ENCODE peak calls at places on chromosomes 13 and 19, in nine cellular contexts. O, L, R, W, Y, U, D, X and G are unnamed samples.

GRCh38 chr13:24013189-24013588 is 115.9 kb upstream of the C1QTNF9B start:
- DNase-seq in O (no peak), L (no peak), R (no peak), W (no peak), Y (no peak), U (no peak), D (no peak), X (no peak), G (no peak)

GRCh38 chr19:29303035-29303706 is 90.2 kb upstream of the UQCRFS1 start:
- DNase-seq in O (no peak), L (no peak), R (no peak), W (no peak), Y (no peak), U (no peak), D (no peak), X (no peak), G (no peak)

GRCh38 chr13:99971576-99972189 is at the start of gene ZIC5:
- DNase-seq in O (no peak), L (no peak), R (no peak), W (no peak), Y (peak; percentile 80), U (peak; percentile 71), D (no peak), X (no peak), G (peak; percentile 36)

GRCh38 chr19:6728346-6728745 is 7.9 kb upstream of the C3 start:
- DNase-seq in O (no peak), L (no peak), R (no peak), W (peak; percentile 80), Y (no peak), U (no peak), D (no peak), X (no peak), G (no peak)

GRCh38 chr13:91592050-91593014 is 193.9 kb downstream of the GPC5 start:
- DNase-seq in O (no peak), L (no peak), R (no peak), W (no peak), Y (no peak), U (no peak), D (no peak), X (no peak), G (no peak)

GRCh38 chr13:52158629-52159158 is 703 bp downstream of the NEK3 start:
- DNase-seq in O (no peak), L (no peak), R (peak; percentile 42), W (peak; percentile 62), Y (no peak), U (no peak), D (no peak), X (peak; percentile 42), G (peak; percentile 24)

GRCh38 chr13:39313721-39314120 is 275.5 kb downstream of the NHLRC3 start:
- DNase-seq in O (no peak), L (no peak), R (no peak), W (no peak), Y (no peak), U (no peak), D (no peak), X (no peak), G (no peak)

GRCh38 chr19:13887529-13887928 is 10.6 kb downstream of the NANOS3 start:
- DNase-seq in O (no peak), L (no peak), R (peak; percentile 21), W (peak; percentile 88), Y (no peak), U (no peak), D (no peak), X (no peak), G (no peak)

GRCh38 chr19:2274937-2275535 is 6.9 kb downstream of the PEAK3 start:
- DNase-seq in O (no peak), L (peak; percentile 43), R (peak; percentile 76), W (peak; percentile 73), Y (peak; percentile 76), U (peak; percentile 63), D (no peak), X (peak; percentile 79), G (peak; percentile 27)

GRCh38 chr13:97848886-97849285 is 104.6 kb upstream of the IPO5 start:
- DNase-seq in O (no peak), L (no peak), R (no peak), W (no peak), Y (no peak), U (no peak), D (no peak), X (no peak), G (no peak)

GRCh38 chr19:48553676-48554384 is 1.9 kb downstream of the SULT2B1 start:
- DNase-seq in O (no peak), L (no peak), R (peak; percentile 70), W (peak; percentile 90), Y (no peak), U (no peak), D (no peak), X (peak; percentile 33), G (peak; percentile 12)

GRCh38 chr13:113722921-113723320 is 36.1 kb upstream of the TMEM255B start:
- DNase-seq in O (no peak), L (no peak), R (no peak), W (no peak), Y (no peak), U (no peak), D (no peak), X (no peak), G (no peak)

GRCh38 chr19:19550454-19550842 is 12.4 kb downstream of the CILP2 start:
- DNase-seq in O (no peak), L (no peak), R (peak; percentile 38), W (no peak), Y (no peak), U (no peak), D (no peak), X (no peak), G (no peak)

GRCh38 chr13:108226184-108226583 is 8.0 kb downstream of the ABHD13 start:
- DNase-seq in O (no peak), L (no peak), R (no peak), W (no peak), Y (no peak), U (peak; percentile 60), D (no peak), X (no peak), G (no peak)

GRCh38 chr13:87661471-87661870 is 9.7 kb upstream of the SLITRK5 start:
- DNase-seq in O (no peak), L (no peak), R (peak; percentile 10), W (no peak), Y (no peak), U (peak; percentile 46), D (no peak), X (no peak), G (no peak)